ENCODE peak calls at places on chromosome 10, in seven cellular contexts. I is left ventricle myocardium inferior; D is aorta; N is cardiac muscle cell; V is tibial artery; B is sigmoid colon; T is CD4-positive, alpha-beta memory T cell. L is an unnamed sample.

GRCh38 chr10:127910464-127910770 is 3.5 kb downstream of the PTPRE start:
- DNase-seq in T (no peak), V (no peak), D (no peak), I (no peak), N (no peak), B (no peak), L (no peak)

GRCh38 chr10:93204494-93205485 is 131.1 kb downstream of the CYP26A1 start:
- DNase-seq in N (no peak), T (no peak), I (no peak), D (no peak), V (no peak), B (no peak), L (no peak)

GRCh38 chr10:119896937-119897336 is 4.4 kb downstream of the SEC23IP start:
- DNase-seq in V (peak), D (no peak), T (no peak), N (peak), I (peak), B (peak), L (no peak)

GRCh38 chr10:66805610-66806009 is 120.2 kb upstream of the LRRTM3 start:
- DNase-seq in T (no peak), B (no peak), D (no peak), V (no peak), I (no peak), N (no peak), L (no peak)

GRCh38 chr10:110138197-110138812 is 69.1 kb upstream of the MXI1 start:
- DNase-seq in B (no peak), V (no peak), T (peak), D (no peak), N (peak), I (no peak), L (no peak)

GRCh38 chr10:1605121-1605520 is 132.2 kb downstream of the ADARB2 start:
- DNase-seq in N (no peak), I (no peak), T (no peak), B (no peak), V (no peak), D (no peak), L (no peak)

GRCh38 chr10:118572286-118573041 is 23.0 kb downstream of the PRLHR start:
- DNase-seq in B (no peak), I (no peak), N (no peak), V (no peak), D (no peak), T (no peak), L (no peak)

GRCh38 chr10:791639-792038 is 102.2 kb upstream of the DIP2C start:
- DNase-seq in T (no peak), V (no peak), N (no peak), D (no peak), B (peak), I (no peak), L (no peak)

GRCh38 chr10:71589617-71590551 is 129.7 kb downstream of the C10orf105 start:
- DNase-seq in T (no peak), B (no peak), I (no peak), V (no peak), N (no peak), D (no peak), L (no peak)

GRCh38 chr10:35335133-35335532 is 1.2 kb upstream of the CCNY start:
- DNase-seq in T (no peak), D (no peak), B (no peak), I (no peak), V (no peak), N (no peak), L (no peak)

GRCh38 chr10:128163701-128164100 is 37.5 kb upstream of the MKI67 start:
- DNase-seq in D (no peak), T (no peak), N (no peak), B (no peak), I (no peak), V (no peak), L (no peak)

GRCh38 chr10:17445400-17445998 is 8.9 kb downstream of the ST8SIA6 start:
- DNase-seq in T (no peak), B (no peak), V (no peak), N (no peak), I (peak), D (no peak), L (no peak)
- H3K27ac ChIP-seq in T (no peak), B (no peak), V (no peak), N (no peak), I (peak), D (no peak), L (no peak)

GRCh38 chr10:30026578-30026977 is 32.8 kb downstream of the JCAD start:
- DNase-seq in I (no peak), D (no peak), T (no peak), N (no peak), B (no peak), V (no peak), L (no peak)
- H3K27ac ChIP-seq in I (peak), D (no peak), T (no peak), N (no peak), B (peak), V (no peak), L (peak)

GRCh38 chr10:5585517-5586222 is 60.9 kb downstream of the CALML3 start:
- DNase-seq in I (no peak), T (no peak), B (peak), N (peak), D (peak), V (no peak), L (no peak)
- H3K27ac ChIP-seq in I (no peak), T (no peak), B (no peak), N (peak), D (no peak), V (no peak), L (no peak)

GRCh38 chr10:44990302-44990655 is 10.4 kb upstream of the ZNF22 start:
- DNase-seq in B (peak), T (no peak), D (no peak), V (no peak), N (peak), I (no peak), L (no peak)
- H3K27ac ChIP-seq in B (no peak), T (no peak), D (no peak), V (peak), N (peak), I (peak), L (peak)

DNA sequence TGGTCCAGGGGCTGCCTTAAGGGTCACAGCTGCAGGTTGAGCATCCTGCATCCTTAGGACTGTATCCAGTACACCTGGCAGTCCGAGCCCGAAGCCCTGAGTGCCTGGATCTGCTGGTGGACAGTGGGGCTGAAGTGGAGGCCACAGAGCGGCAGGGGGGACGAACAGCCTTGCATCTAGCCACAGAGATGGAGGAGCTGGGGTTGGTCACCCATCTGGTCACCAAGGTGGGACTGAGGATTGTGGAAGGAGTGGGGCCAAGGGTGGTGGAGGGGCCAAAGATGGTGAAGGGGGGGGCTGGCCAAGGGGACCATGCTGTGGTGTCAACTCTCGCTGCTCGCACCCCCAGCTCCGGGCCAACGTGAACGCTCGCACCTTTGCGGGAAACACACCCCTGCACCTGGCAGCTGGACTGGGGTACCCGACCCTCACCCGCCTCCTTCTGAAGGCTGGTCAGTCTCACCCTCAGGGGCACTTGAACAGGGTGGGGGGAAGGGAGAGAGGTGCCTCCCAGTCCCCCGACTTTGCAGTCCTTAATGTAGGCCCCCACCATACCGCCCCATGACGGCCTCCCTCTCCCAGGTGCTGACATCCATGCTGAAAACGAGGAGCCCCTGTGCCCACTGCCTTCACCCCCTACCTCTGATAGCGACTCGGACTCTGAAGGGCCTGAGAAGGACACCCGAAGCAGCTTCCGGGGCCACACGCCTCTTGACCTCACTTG is 5.3 kb downstream of the NFKB2 start:
- DNase-seq in I (no peak), D (no peak), T (no peak), V (no peak), B (peak), N (no peak), L (no peak)
- H3K27ac ChIP-seq in I (no peak), D (no peak), T (no peak), V (no peak), B (peak), N (no peak), L (no peak)

GRCh38 chr10:73459683-73460314 is 26.4 kb upstream of the MSS51 start:
- DNase-seq in N (no peak), D (no peak), B (no peak), T (no peak), V (no peak), I (no peak), L (no peak)
- H3K27ac ChIP-seq in N (no peak), D (no peak), B (no peak), T (no peak), V (no peak), I (no peak), L (no peak)

DNA sequence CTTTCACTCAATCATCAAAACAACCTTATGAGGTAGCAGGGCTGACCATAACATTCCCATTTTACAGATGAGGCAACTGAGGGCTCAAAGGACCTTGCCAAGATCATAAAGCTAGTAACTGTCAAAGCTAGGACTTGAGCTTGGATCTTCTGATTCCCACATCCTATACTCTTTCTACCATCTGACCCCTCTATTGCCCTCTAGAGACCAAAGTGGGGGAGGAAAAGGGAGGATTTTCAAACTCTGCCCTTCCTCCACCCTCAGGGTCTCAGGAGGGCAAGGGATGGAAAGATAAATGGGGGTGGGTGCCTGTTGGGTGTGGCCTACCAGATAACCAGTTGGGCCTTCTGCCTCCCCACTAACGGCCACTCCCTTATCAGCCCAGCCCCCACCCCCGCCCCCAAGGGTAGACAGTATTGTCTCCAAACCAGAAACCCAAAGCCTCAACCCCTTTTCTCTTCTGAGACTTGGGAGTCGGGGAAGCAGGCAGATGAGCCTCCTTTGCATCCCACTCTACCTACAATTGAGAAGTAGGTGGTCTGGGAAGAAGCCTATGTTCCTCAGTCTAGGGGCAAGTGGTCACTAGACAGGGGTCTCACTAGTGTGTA is 7.9 kb downstream of the LDB1 start:
- DNase-seq in T (no peak), N (no peak), V (no peak), B (no peak), I (no peak), D (no peak), L (no peak)
- H3K27ac ChIP-seq in T (peak), N (no peak), V (no peak), B (peak), I (peak), D (no peak), L (no peak)

GRCh38 chr10:24360286-24361127 is 151.6 kb downstream of the KIAA1217 start:
- DNase-seq in V (peak), N (peak), I (peak), D (peak), B (no peak), T (no peak), L (peak)
- H3K27ac ChIP-seq in V (no peak), N (no peak), I (no peak), D (no peak), B (no peak), T (no peak), L (no peak)

DNA sequence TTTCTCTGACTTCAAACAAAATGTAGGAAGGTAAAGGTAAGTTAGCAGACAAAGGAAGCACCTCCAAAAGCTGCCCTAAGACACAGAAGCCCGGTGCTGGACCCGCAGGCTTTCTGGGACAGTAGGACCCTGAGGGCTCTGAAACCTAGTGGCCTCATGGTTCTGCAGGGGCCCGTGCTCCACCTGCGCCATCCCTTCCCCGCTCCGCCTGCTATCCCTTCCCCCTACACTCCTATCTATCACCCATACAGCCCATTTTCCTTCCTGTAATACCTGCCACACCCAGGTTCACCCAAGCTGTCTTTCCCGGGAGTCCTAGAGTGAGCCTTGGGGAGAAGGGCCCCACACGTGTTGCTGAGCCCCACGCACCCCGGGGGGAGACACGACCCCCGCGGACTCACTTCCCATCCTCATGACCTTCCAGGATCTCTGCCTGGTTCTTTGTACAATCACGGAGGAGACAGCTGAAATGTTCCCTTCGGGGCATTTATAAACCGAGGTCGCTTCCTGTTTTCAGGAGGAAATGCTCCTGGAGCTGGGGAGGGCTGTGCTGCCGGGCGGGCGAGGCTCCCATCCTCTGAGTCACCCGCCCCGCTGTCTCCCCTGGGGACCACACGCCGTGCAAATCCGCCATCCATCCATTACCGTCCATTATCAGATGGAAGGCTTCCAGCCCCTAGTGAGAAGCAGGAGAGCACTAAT is 251.7 kb upstream of the PITRM1 start:
- DNase-seq in I (peak), V (peak), T (no peak), D (no peak), B (no peak), N (no peak), L (no peak)
- H3K27ac ChIP-seq in I (peak), V (no peak), T (no peak), D (no peak), B (no peak), N (no peak), L (no peak)